ENCODE peak calls at places on chromosomes 11 and 22, in nine cellular contexts. V, C, K, L, D, U, A, E and B are unnamed samples.

GRCh38 chr11:91091564-91091963 is 868.7 kb upstream of the CHORDC1 start:
- DNase-seq in K (no peak), D (no peak), U (no peak), C (no peak), V (no peak), E (no peak), L (no peak), A (no peak), B (no peak)

GRCh38 chr22:41595703-41596102 is 6.1 kb upstream of the PMM1 start:
- DNase-seq in L (no peak), A (no peak), V (no peak), U (no peak), K (no peak), C (no peak), D (no peak), E (no peak), B (no peak)

GRCh38 chr11:2788751-2789140 is 89.0 kb upstream of the KCNQ1OT1 start:
- DNase-seq in D (no peak), E (no peak), V (no peak), U (no peak), L (no peak), K (no peak), C (no peak), A (no peak), B (no peak)

GRCh38 chr22:42637555-42637954 is 2.8 kb downstream of the ATP5MGL start:
- DNase-seq in V (no peak), L (no peak), A (no peak), E (no peak), C (no peak), U (no peak), K (no peak), D (no peak), B (no peak)

GRCh38 chr11:110156503-110156902 is 63.3 kb downstream of the ZC3H12C start:
- DNase-seq in V (no peak), C (no peak), A (no peak), K (no peak), E (no peak), U (no peak), D (no peak), L (no peak), B (no peak)

GRCh38 chr22:35380013-35380412 is 883 bp upstream of the HMOX1 start:
- DNase-seq in C (no peak), A (no peak), L (no peak), E (no peak), V (no peak), U (no peak), D (no peak), K (no peak), B (no peak)

GRCh38 chr11:4059424-4059823 is 35.2 kb upstream of the RRM1 start:
- DNase-seq in L (no peak), C (no peak), A (no peak), V (no peak), E (no peak), K (no peak), U (no peak), D (no peak), B (no peak)

GRCh38 chr11:66593303-66593635 is 284 bp downstream of the CCS start:
- DNase-seq in L (no peak), E (no peak), V (no peak), U (no peak), C (no peak), A (no peak), K (no peak), D (no peak), B (no peak)

GRCh38 chr22:28582806-28583205 is 96.8 kb downstream of the TTC28 start:
- DNase-seq in C (no peak), D (no peak), L (no peak), K (no peak), U (no peak), A (no peak), V (no peak), E (no peak), B (no peak)

GRCh38 chr11:127074151-127074761 is 73.7 kb upstream of the KIRREL3 start:
- DNase-seq in D (no peak), A (no peak), E (no peak), L (no peak), V (no peak), U (no peak), C (peak), K (no peak), B (no peak)

GRCh38 chr11:75820636-75821035 is 5.6 kb downstream of the UVRAG start:
- DNase-seq in K (no peak), V (no peak), A (no peak), C (no peak), E (no peak), U (no peak), L (no peak), D (no peak), B (no peak)

GRCh38 chr22:20281891-20282290 is 13.8 kb upstream of the RTN4R start:
- DNase-seq in D (no peak), A (no peak), L (no peak), E (no peak), U (no peak), V (no peak), C (no peak), K (no peak), B (no peak)

GRCh38 chr22:43243275-43243768 is 56.4 kb upstream of the TTLL12 start:
- DNase-seq in D (no peak), V (no peak), A (no peak), K (no peak), E (no peak), L (no peak), U (no peak), C (no peak), B (no peak)

GRCh38 chr11:96426356-96427103 is 36.7 kb downstream of the JRKL start:
- DNase-seq in L (no peak), K (no peak), C (peak), A (no peak), U (peak), D (no peak), V (no peak), E (no peak), B (no peak)

GRCh38 chr22:50735739-50736030 is 2.3 kb upstream of the ACR start:
- DNase-seq in U (no peak), K (no peak), D (no peak), E (no peak), A (no peak), L (no peak), C (no peak), V (no peak), B (no peak)

GRCh38 chr11:18615628-18616392 is 16.2 kb downstream of the MISFA start:
- DNase-seq in V (no peak), K (no peak), D (no peak), U (no peak), E (no peak), A (no peak), C (no peak), L (no peak), B (no peak)

GRCh38 chr11:114304969-114305368 is 8.8 kb downstream of the NNMT start:
- DNase-seq in E (no peak), U (no peak), D (no peak), L (no peak), K (no peak), A (no peak), V (no peak), C (no peak), B (no peak)

GRCh38 chr22:40462195-40462988 is 92.0 kb downstream of the SGSM3 start:
- DNase-seq in D (no peak), U (no peak), K (no peak), V (no peak), A (no peak), E (peak), C (no peak), L (peak), B (peak)

GRCh38 chr22:47442821-47443220 is 680.4 kb downstream of the TBC1D22A start:
- DNase-seq in A (no peak), V (peak), U (no peak), C (no peak), D (no peak), K (no peak), L (no peak), E (no peak), B (no peak)

GRCh38 chr11:6397156-6397555 is 6.9 kb downstream of the SMPD1 start:
- DNase-seq in L (no peak), V (no peak), D (no peak), E (no peak), C (no peak), K (no peak), A (no peak), U (no peak), B (no peak)

GRCh38 chr22:31296258-31296657 is 4.0 kb upstream of the PIK3IP1 start:
- DNase-seq in V (no peak), D (no peak), K (no peak), U (no peak), A (no peak), C (no peak), E (no peak), L (no peak), B (no peak)

GRCh38 chr22:24466831-24467249 is 28.3 kb upstream of the UPB1 start:
- DNase-seq in U (peak), C (no peak), D (no peak), K (peak), L (no peak), E (no peak), V (no peak), A (no peak), B (no peak)

GRCh38 chr11:36060926-36061325 is 117.1 kb downstream of the LDLRAD3 start:
- DNase-seq in C (no peak), U (no peak), E (no peak), A (no peak), D (no peak), K (no peak), V (no peak), L (no peak), B (no peak)

GRCh38 chr11:100790073-100790472 is 103.0 kb downstream of the ARHGAP42 start:
- DNase-seq in V (no peak), E (no peak), A (no peak), L (no peak), D (no peak), C (no peak), K (no peak), U (no peak), B (no peak)

GRCh38 chr22:42691440-42691839 is 29.2 kb downstream of the A4GALT start:
- DNase-seq in E (no peak), U (no peak), V (no peak), L (no peak), K (no peak), A (no peak), C (no peak), D (no peak), B (no peak)

GRCh38 chr11:65169164-65169641 is 830 bp upstream of the SPDYC start:
- DNase-seq in L (no peak), K (peak), E (no peak), A (no peak), U (peak), V (no peak), C (no peak), D (no peak), B (no peak)

GRCh38 chr22:40325315-40325714 is 21.0 kb upstream of the ADSL start:
- DNase-seq in D (peak), K (no peak), U (no peak), C (no peak), L (peak), A (no peak), V (no peak), E (peak), B (peak)

GRCh38 chr11:117828641-117829368 is 4.3 kb upstream of the FXYD2 start:
- DNase-seq in V (peak), L (peak), C (peak), E (peak), A (no peak), U (no peak), D (peak), K (peak), B (peak)

GRCh38 chr11:35031869-35032268 is 107.1 kb upstream of the CD44 start:
- DNase-seq in V (no peak), C (no peak), U (no peak), D (no peak), A (no peak), E (no peak), K (no peak), L (no peak), B (no peak)

GRCh38 chr11:76803811-76804600 is 20.9 kb downstream of the TSKU start:
- DNase-seq in D (peak), A (no peak), V (no peak), L (no peak), E (peak), U (no peak), K (no peak), C (peak), B (peak)

GRCh38 chr11:24496371-24496727 is 504 bp upstream of the LUZP2 start:
- DNase-seq in E (no peak), L (no peak), K (no peak), U (no peak), C (no peak), V (no peak), D (no peak), A (no peak), B (no peak)

GRCh38 chr11:128857341-128857740 is 9.8 kb downstream of the KCNJ1 start:
- DNase-seq in D (no peak), L (no peak), V (no peak), K (no peak), U (no peak), C (no peak), A (no peak), E (no peak), B (no peak)

GRCh38 chr11:116736763-116737162 is 36.0 kb downstream of the BUD13 start:
- DNase-seq in E (no peak), V (no peak), K (no peak), A (no peak), U (no peak), L (no peak), C (peak), D (no peak), B (no peak)

GRCh38 chr11:11836676-11837231 is 5.0 kb upstream of the USP47 start:
- DNase-seq in E (no peak), D (no peak), C (no peak), A (no peak), V (no peak), K (no peak), L (no peak), U (no peak), B (no peak)

GRCh38 chr11:121236115-121237001 is 56.2 kb upstream of the SC5D start:
- DNase-seq in K (no peak), C (no peak), U (no peak), D (no peak), A (no peak), L (no peak), E (no peak), V (no peak), B (no peak)

GRCh38 chr11:45961841-45962240 is 39.4 kb downstream of the LARGE2 start:
- DNase-seq in C (no peak), U (no peak), A (no peak), L (no peak), V (no peak), E (no peak), D (no peak), K (no peak), B (no peak)

GRCh38 chr11:59102259-59102765 is 4.7 kb upstream of the FAM111B start:
- DNase-seq in D (peak), C (peak), V (peak), K (no peak), U (no peak), L (peak), A (no peak), E (peak), B (peak)

GRCh38 chr11:110505514-110506284 is 76.0 kb downstream of the FDX1 start:
- DNase-seq in E (no peak), A (no peak), C (no peak), L (no peak), V (no peak), U (no peak), K (no peak), D (no peak), B (no peak)